ENCODE peak calls at places on chromosomes 2 and 18, in seven cellular contexts. R is neural progenitor cell, E is thoracic aorta, I is RWPE1, D is upper lobe of left lung, C is hepatocyte, A is WTC11. L is an unnamed sample.

GRCh38 chr18:6389005-6389404 is 25.7 kb downstream of the L3MBTL4 start:
- DNase-seq in C (no peak), I (no peak), E (no peak), A (no peak), R (no peak), D (no peak), L (no peak)

GRCh38 chr2:131104487-131105155 is 515 bp upstream of the PLEKHB2 start:
- DNase-seq in R (no peak), D (no peak), C (peak), A (no peak), E (peak), I (peak), L (peak)

GRCh38 chr2:165633431-165633830 is 160.6 kb downstream of the GALNT3 start:
- DNase-seq in R (peak), E (no peak), C (no peak), I (no peak), A (no peak), D (no peak), L (no peak)

GRCh38 chr2:198214108-198214736 is 409.8 kb downstream of the PLCL1 start:
- DNase-seq in R (no peak), A (no peak), I (no peak), C (no peak), D (no peak), E (no peak), L (no peak)

GRCh38 chr18:45250479-45250878 is 364.8 kb upstream of the SLC14A2 start:
- DNase-seq in E (no peak), D (no peak), R (no peak), A (no peak), C (no peak), I (no peak), L (no peak)

GRCh38 chr2:10477443-10478297 is 29.5 kb upstream of the ODC1 start:
- DNase-seq in R (peak), E (no peak), D (no peak), I (no peak), A (no peak), C (no peak), L (no peak)

GRCh38 chr2:182291296-182291695 is 135.5 kb downstream of the PDE1A start:
- DNase-seq in I (no peak), C (no peak), R (no peak), A (no peak), D (no peak), E (no peak), L (no peak)

GRCh38 chr2:58081000-58081399 is 34.4 kb downstream of the VRK2 start:
- DNase-seq in R (no peak), I (no peak), C (peak), A (no peak), E (no peak), D (no peak), L (no peak)

GRCh38 chr18:44079602-44080001 is 601.1 kb upstream of the SETBP1 start:
- DNase-seq in C (peak), I (no peak), D (no peak), E (no peak), A (no peak), R (no peak), L (no peak)

GRCh38 chr2:197706839-197707207 is 1.7 kb downstream of the MARS2 start:
- DNase-seq in A (no peak), D (no peak), E (no peak), C (no peak), I (peak), R (peak), L (no peak)

GRCh38 chr2:18456026-18456425 is 104.4 kb downstream of the RDH14 start:
- DNase-seq in E (no peak), A (no peak), C (no peak), R (no peak), D (no peak), I (no peak), L (no peak)

GRCh38 chr2:3121601-3122000 is 256.0 kb downstream of the EIPR1 start:
- DNase-seq in E (no peak), A (no peak), R (no peak), D (no peak), C (no peak), I (no peak), L (no peak)

GRCh38 chr2:148524519-148524919 is 120.0 kb upstream of the EPC2 start:
- DNase-seq in C (no peak), E (no peak), I (no peak), D (no peak), R (no peak), A (no peak), L (no peak)

GRCh38 chr2:174122185-174122584 is 126.1 kb downstream of the OLA1 start:
- DNase-seq in A (no peak), E (no peak), I (no peak), D (no peak), R (no peak), C (no peak), L (no peak)

GRCh38 chr2:197184959-197185586 is 125.5 kb downstream of the ANKRD44 start:
- DNase-seq in E (peak), A (no peak), I (no peak), D (peak), C (peak), R (peak), L (no peak)

GRCh38 chr2:195364015-195364965 is 292.7 kb upstream of the SLC39A10 start:
- DNase-seq in A (no peak), I (peak), C (no peak), R (no peak), E (no peak), D (no peak), L (no peak)

GRCh38 chr2:39547811-39548719 is 111.0 kb upstream of the MAP4K3 start:
- DNase-seq in A (no peak), I (peak), E (no peak), R (no peak), D (no peak), C (no peak), L (no peak)

GRCh38 chr2:188598551-188598950 is 306.9 kb downstream of the GULP1 start:
- DNase-seq in E (no peak), R (no peak), C (peak), D (no peak), I (no peak), A (no peak), L (no peak)

GRCh38 chr2:202072226-202072625 is 829 bp upstream of the KIAA2012 start:
- DNase-seq in D (no peak), E (no peak), R (peak), I (no peak), A (no peak), C (no peak), L (no peak)

GRCh38 chr2:205361272-205361671 is 321.0 kb upstream of the NRP2 start:
- DNase-seq in I (peak), C (no peak), A (no peak), E (no peak), R (no peak), D (no peak), L (no peak)

GRCh38 chr2:63000801-63001200 is 49.8 kb upstream of the OTX1 start:
- DNase-seq in C (peak), I (no peak), A (no peak), R (no peak), E (no peak), D (no peak), L (no peak)

GRCh38 chr2:215747244-215747620 is 266.1 kb downstream of the MREG start:
- DNase-seq in R (no peak), I (no peak), A (no peak), D (no peak), C (no peak), E (no peak), L (no peak)

GRCh38 chr18:74171910-74172606 is 23.7 kb downstream of the TIMM21 start:
- DNase-seq in I (no peak), D (no peak), C (no peak), E (no peak), R (no peak), A (no peak), L (no peak)

GRCh38 chr18:13435596-13436333 is 217.2 kb downstream of the LDLRAD4 start:
- DNase-seq in E (peak), I (peak), R (no peak), D (no peak), C (no peak), A (no peak), L (no peak)

GRCh38 chr2:69053416-69053965 is 40.5 kb downstream of the ANTXR1 start:
- DNase-seq in A (no peak), E (no peak), I (no peak), R (no peak), D (no peak), C (no peak), L (no peak)

GRCh38 chr2:42652086-42652485 is 83.7 kb downstream of the MTA3 start:
- DNase-seq in E (no peak), A (no peak), R (no peak), C (no peak), D (no peak), I (no peak), L (no peak)

GRCh38 chr2:60948926-60949579 is 67.7 kb downstream of the REL start:
- DNase-seq in C (no peak), R (no peak), I (peak), A (no peak), D (no peak), E (no peak), L (no peak)

DNA sequence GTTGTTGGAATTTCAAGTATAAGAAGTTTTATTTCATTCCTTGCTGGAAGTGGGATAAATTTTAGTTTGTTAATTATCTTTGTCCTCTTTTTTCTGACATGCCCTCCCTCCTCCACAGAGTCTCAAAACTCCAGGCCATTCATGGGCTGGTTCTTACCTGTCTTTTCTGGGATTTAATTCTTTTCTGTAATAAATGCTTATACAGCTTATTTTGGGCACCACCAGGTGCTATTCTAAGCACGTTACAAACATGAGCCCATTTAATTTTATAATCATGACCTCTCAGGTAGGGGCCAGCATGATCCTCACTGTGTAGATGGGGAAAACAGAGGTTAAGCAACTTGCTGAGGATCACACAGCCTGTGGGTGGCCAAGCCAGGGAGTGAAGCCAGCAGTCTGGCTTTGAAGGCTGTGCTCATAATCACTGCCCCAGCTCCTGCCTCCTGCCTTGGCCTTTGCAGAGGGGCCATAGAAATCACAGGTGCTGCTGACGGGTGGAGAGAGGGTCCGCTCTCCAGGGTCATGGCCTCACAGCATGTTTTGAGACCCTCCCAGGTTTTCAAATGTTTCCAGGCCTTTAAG is 128.4 kb upstream of the PXDN start:
- DNase-seq in C (no peak), R (no peak), I (no peak), E (no peak), D (no peak), A (no peak), L (no peak)
- TF ChIP-seq CTCF in C (no peak), R (no peak), I (no peak), E (no peak), D (no peak), A (no peak), L (no peak)

GRCh38 chr18:666628-667027 is 9.2 kb downstream of the TYMS start:
- DNase-seq in R (no peak), A (no peak), E (no peak), I (no peak), C (no peak), D (no peak), L (no peak)

GRCh38 chr18:669077-669476 is 11.6 kb downstream of the TYMS start:
- DNase-seq in A (no peak), D (no peak), E (no peak), C (no peak), I (no peak), R (no peak), L (peak)

GRCh38 chr18:662197-662596 is 4.7 kb downstream of the TYMS start:
- DNase-seq in D (no peak), C (no peak), I (no peak), A (no peak), R (no peak), E (no peak), L (no peak)

GRCh38 chr18:668263-668662 is 10.8 kb downstream of the TYMS start:
- DNase-seq in I (no peak), A (no peak), R (no peak), C (no peak), E (no peak), D (no peak), L (no peak)

DNA sequence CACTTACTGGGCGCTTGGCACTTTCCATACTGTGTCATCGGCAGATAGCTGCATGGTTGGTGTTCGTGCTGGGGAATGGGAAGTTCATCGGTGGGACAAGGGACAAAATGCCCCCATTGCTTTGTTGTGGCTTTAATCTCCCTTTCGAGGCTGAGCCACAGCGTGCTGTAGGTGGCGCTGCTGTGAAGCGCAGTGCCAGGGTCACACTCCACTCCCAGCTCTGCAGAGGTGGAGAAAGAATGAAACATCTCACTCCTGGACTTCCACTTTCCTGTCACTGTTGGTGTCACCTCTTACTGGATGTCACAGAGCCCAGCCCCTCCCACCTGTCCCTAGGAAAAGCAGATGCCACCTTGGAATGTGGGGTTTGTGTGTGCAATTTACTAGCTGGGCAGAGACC is 8.7 kb downstream of the TYMS start:
- DNase-seq in R (peak), E (no peak), A (peak), C (no peak), D (no peak), I (no peak), L (no peak)
- TF ChIP-seq CTCF in R (peak), E (no peak), A (peak), C (peak), D (no peak), I (no peak), L (no peak)

GRCh38 chr2:233036162-233036838 is 3.8 kb downstream of the NEU2 start:
- DNase-seq in I (no peak), D (no peak), R (no peak), C (no peak), E (no peak), A (no peak), L (peak)
- TF ChIP-seq CTCF in I (no peak), D (no peak), R (no peak), C (no peak), E (no peak), A (no peak), L (no peak)

GRCh38 chr2:88832256-88832991 is 141.0 kb downstream of the RPIA start:
- DNase-seq in D (no peak), C (no peak), E (no peak), A (no peak), I (no peak), R (no peak), L (no peak)

GRCh38 chr2:88831792-88832248 is 140.3 kb downstream of the RPIA start:
- DNase-seq in C (no peak), E (no peak), D (peak), R (no peak), I (no peak), A (peak), L (no peak)

GRCh38 chr2:88834376-88834775 is 142.9 kb downstream of the RPIA start:
- DNase-seq in D (no peak), R (no peak), A (no peak), I (no peak), C (no peak), E (no peak), L (no peak)

GRCh38 chr2:88831071-88831791 is 139.8 kb downstream of the RPIA start:
- DNase-seq in I (no peak), C (no peak), R (no peak), E (no peak), D (no peak), A (no peak), L (no peak)

GRCh38 chr2:88832992-88833389 is 141.5 kb downstream of the RPIA start:
- DNase-seq in R (no peak), D (no peak), C (no peak), A (no peak), E (no peak), I (no peak), L (no peak)
- TF ChIP-seq CTCF in R (no peak), D (no peak), C (no peak), A (no peak), E (no peak), I (no peak), L (no peak)

GRCh38 chr2:123514808-123515207 is 510.3 kb upstream of the CNTNAP5 start:
- DNase-seq in R (peak), A (no peak), D (no peak), I (no peak), E (no peak), C (no peak), L (no peak)
- TF ChIP-seq CTCF in R (peak), A (no peak), D (no peak), I (peak), E (no peak), C (no peak), L (no peak)

GRCh38 chr2:135893374-135893794 is 17.1 kb upstream of the MCM6 start:
- DNase-seq in I (no peak), R (no peak), D (no peak), C (no peak), E (no peak), A (no peak), L (no peak)
- TF ChIP-seq CTCF in I (no peak), R (no peak), D (no peak), C (no peak), E (no peak), A (no peak), L (no peak)

DNA sequence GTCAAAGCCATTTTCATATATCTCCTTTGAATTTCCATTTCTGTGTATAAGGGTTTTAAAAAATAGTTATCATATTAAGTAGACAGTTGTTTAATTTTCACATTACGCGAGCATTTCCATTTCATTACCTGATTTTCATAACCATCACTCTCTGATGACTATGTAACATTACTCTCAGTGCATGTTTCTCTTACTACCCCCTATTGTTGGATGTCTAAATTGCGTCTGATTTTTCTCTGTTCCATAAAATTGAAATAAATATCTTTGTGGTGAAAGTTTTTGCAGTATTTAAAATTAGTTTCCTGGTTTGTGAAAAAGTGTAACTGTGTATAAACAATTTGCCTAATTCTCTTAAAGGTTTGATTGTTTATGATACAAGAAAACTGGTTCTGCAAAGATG is 123.8 kb downstream of the MYO1B start:
- DNase-seq in C (no peak), R (no peak), A (no peak), E (no peak), D (no peak), I (peak), L (no peak)
- TF ChIP-seq CTCF in C (peak), R (peak), A (no peak), E (no peak), D (no peak), I (peak), L (no peak)

GRCh38 chr2:55268288-55268906 is 634 bp downstream of the MTIF2 start:
- DNase-seq in D (no peak), I (peak), E (no peak), C (no peak), A (no peak), R (peak), L (no peak)

DNA sequence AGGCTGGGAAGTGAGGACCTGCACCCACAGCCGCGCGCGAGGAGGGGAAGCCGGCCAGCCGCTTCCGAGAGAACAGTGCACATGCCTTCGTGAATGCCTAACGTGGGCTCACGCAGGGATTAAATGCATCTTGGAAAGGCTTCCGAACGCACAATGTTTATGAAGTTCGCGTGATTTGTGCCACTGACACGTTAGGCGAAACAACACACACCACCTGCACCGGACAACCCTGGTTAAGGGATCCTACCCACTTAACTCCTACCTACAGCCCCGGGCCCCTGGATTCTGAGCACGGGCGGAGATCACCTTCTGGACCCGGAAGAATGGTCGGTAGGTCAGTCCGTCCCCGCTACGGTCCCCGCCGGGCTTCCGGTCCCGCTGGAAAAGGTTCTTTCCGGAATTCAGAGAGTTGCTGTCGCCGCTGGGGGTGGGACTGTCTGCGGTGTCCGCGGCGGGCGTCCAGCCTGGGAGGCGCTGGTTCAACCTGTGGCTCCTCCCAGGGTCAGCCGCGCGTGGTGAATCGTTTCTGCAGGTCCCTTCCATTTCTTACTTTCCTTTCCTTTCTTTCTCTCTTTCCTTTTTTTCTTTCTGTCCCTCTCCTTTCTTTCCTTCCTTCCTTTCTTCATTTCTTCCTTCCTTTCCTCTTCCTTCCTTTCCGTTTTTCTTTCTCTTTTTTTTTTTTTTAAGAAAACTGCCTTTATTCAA is at the start of gene MTIF2:
- DNase-seq in D (peak), A (peak), I (peak), E (peak), R (peak), C (peak), L (peak)
- TF ChIP-seq CTCF in D (peak), A (no peak), I (no peak), E (no peak), R (peak), C (no peak), L (peak)

L was measured in lower leg skin.